ENCODE peak calls at places on chromosome 14, in four cellular contexts. C is cardiac muscle cell, F is body of pancreas, P is thyroid gland. W is an unnamed sample. For H3K4me1, the result is how much of the 10 kb centered on the place peaks cover.

GRCh38 chr14:85443001-85443400 is 86.9 kb upstream of the FLRT2 start:
- DNase-seq in C (peak), F (no peak), P (no peak), W (no peak)

GRCh38 chr14:103023881-103024473 is 33.4 kb downstream of the CDC42BPB start:
- DNase-seq in C (peak), F (no peak), P (no peak), W (no peak)

GRCh38 chr14:106269029-106269428 is 742.6 kb downstream of the TMEM121 start:
- DNase-seq in C (no peak), F (no peak), P (no peak), W (no peak)

GRCh38 chr14:102827716-102828115 is 50.5 kb downstream of the TRAF3 start:
- DNase-seq in C (no peak), F (peak), P (peak), W (no peak)

GRCh38 chr14:83976223-83976770 is 1553.6 kb upstream of the FLRT2 start:
- DNase-seq in C (no peak), F (no peak), P (no peak), W (no peak)

GRCh38 chr14:64110832-64111231 is 183.3 kb downstream of the ESR2 start:
- DNase-seq in C (no peak), F (no peak), P (no peak), W (no peak)

GRCh38 chr14:32594766-32595165 is 265.7 kb downstream of the AKAP6 start:
- DNase-seq in C (peak), F (no peak), P (no peak), W (no peak)

GRCh38 chr14:60862283-60862682 is 118.6 kb downstream of the TRMT5 start:
- DNase-seq in C (peak), F (peak), P (peak), W (no peak)

GRCh38 chr14:91154851-91155625 is 41.2 kb downstream of the DGLUCY start:
- DNase-seq in C (peak), F (peak), P (peak), W (no peak)

GRCh38 chr14:91831337-91831736 is 36.0 kb downstream of the TC2N start:
- DNase-seq in C (no peak), F (no peak), P (no peak), W (no peak)

GRCh38 chr14:64266206-64266605 is 28.0 kb downstream of the ESR2 start:
- DNase-seq in C (peak), F (no peak), P (no peak), W (no peak)

GRCh38 chr14:62546862-62547474 is 498.3 kb downstream of the KCNH5 start:
- DNase-seq in C (no peak), F (no peak), P (no peak), W (no peak)

GRCh38 chr14:65229431-65230286 is 127.3 kb upstream of the MAX start:
- DNase-seq in C (peak), F (peak), P (peak), W (peak)

GRCh38 chr14:96243785-96244184 is 12.2 kb upstream of the BDKRB1 start:
- DNase-seq in C (no peak), F (no peak), P (no peak), W (peak)

GRCh38 chr14:97377550-97377949 is 580.4 kb downstream of the VRK1 start:
- DNase-seq in C (no peak), F (no peak), P (no peak), W (no peak)

GRCh38 chr14:35122696-35123387 is 490 bp downstream of the PRORP start:
- DNase-seq in C (peak), F (peak), P (peak), W (no peak)

GRCh38 chr14:64729386-64730060 is 25.3 kb downstream of the PLEKHG3 start:
- DNase-seq in C (no peak), F (peak), P (no peak), W (peak)

GRCh38 chr14:30808576-30808975 is 65.8 kb upstream of the COCH start:
- DNase-seq in C (no peak), F (no peak), P (no peak), W (no peak)

GRCh38 chr14:92888896-92889295 is 34.1 kb upstream of the CHGA start:
- DNase-seq in C (no peak), F (no peak), P (no peak), W (no peak)

GRCh38 chr14:64828096-64828495 is 51.6 kb downstream of the SPTB start:
- DNase-seq in C (no peak), F (no peak), P (no peak), W (no peak)

GRCh38 chr14:90760055-90760444 is 56.2 kb downstream of the TTC7B start:
- DNase-seq in C (no peak), F (no peak), P (no peak), W (no peak)

GRCh38 chr14:68675233-68675577 is 117.7 kb downstream of the ZFP36L1 start:
- DNase-seq in C (no peak), F (no peak), P (no peak), W (no peak)

GRCh38 chr14:68674538-68675232 is 118.2 kb downstream of the ZFP36L1 start:
- DNase-seq in C (no peak), F (no peak), P (no peak), W (no peak)

GRCh38 chr14:68671899-68672298 is 121.0 kb downstream of the ZFP36L1 start:
- DNase-seq in C (no peak), F (no peak), P (no peak), W (no peak)

GRCh38 chr14:68672609-68673285 is 120.1 kb downstream of the ZFP36L1 start:
- DNase-seq in C (no peak), F (no peak), P (no peak), W (no peak)

GRCh38 chr14:68673464-68673863 is 119.4 kb downstream of the ZFP36L1 start:
- DNase-seq in C (no peak), F (no peak), P (no peak), W (no peak)
- H3K4me1 ChIP-seq in C (under half), F (half or more), P (under half), W (under half)

GRCh38 chr14:101358320-101358569 is 203.1 kb upstream of the DIO3 start:
- DNase-seq in C (no peak), F (no peak), P (no peak), W (no peak)
- H3K4me1 ChIP-seq in C (under half), F (under half), P (under half), W (under half)

GRCh38 chr14:33738029-33738428 is 212.8 kb downstream of the EGLN3 start:
- DNase-seq in C (no peak), F (no peak), P (no peak), W (no peak)

GRCh38 chr14:33745163-33745562 is 205.7 kb downstream of the EGLN3 start:
- DNase-seq in C (peak), F (no peak), P (no peak), W (no peak)

GRCh38 chr14:33738481-33738880 is 212.4 kb downstream of the EGLN3 start:
- DNase-seq in C (no peak), F (no peak), P (no peak), W (no peak)

GRCh38 chr14:33740531-33740930 is 210.3 kb downstream of the EGLN3 start:
- DNase-seq in C (no peak), F (no peak), P (no peak), W (no peak)

GRCh38 chr14:33742166-33742565 is 208.7 kb downstream of the EGLN3 start:
- DNase-seq in C (peak), F (no peak), P (no peak), W (no peak)
- H3K4me1 ChIP-seq in C (under half), F (under half), P (under half), W (under half)

DNA sequence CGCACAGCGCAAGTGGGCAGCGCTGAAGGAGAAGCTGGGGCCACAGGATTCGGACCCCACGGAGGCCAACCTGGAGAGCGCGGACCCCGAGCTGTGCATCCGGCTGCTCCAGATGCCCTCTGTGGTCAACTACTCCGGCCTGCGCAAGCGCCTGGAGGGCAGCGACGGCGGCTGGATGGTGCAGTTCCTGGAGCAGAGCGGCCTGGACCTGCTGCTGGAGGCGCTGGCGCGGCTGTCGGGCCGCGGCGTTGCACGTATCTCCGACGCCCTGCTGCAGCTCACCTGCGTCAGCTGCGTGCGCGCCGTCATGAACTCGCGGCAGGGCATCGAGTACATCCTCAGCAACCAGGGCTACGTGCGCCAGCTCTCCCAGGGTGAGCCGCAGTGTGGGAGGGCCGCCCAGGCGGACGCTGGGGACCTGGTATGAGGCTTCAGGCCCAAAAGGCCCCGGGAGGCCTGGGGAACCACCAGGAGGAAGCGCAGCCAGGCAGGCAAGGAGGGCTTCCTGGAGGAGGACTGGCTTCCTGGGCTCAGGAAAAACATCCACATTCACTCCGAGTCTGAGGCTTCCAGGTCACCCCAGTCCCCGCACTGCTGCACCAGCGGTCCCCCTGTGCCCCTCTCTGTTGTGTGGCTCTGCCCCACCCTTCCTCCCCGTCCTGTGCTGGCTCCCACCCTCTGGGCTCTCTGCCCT is 12.1 kb downstream of the INF2 start:
- DNase-seq in C (no peak), F (no peak), P (no peak), W (no peak)
- H3K4me1 ChIP-seq in C (under half), F (under half), P (under half), W (under half)

GRCh38 chr14:89618309-89618708 is 201.3 kb upstream of the FOXN3 start:
- DNase-seq in C (no peak), F (peak), P (no peak), W (no peak)
- H3K4me1 ChIP-seq in C (under half), F (under half), P (under half), W (under half)

GRCh38 chr14:77002335-77002734 is 26.2 kb downstream of the IRF2BPL start:
- DNase-seq in C (no peak), F (no peak), P (no peak), W (no peak)
- H3K4me1 ChIP-seq in C (under half), F (under half), P (under half), W (under half)

GRCh38 chr14:69713976-69714716 is 52.8 kb upstream of the SRSF5 start:
- DNase-seq in C (no peak), F (no peak), P (no peak), W (no peak)

GRCh38 chr14:69715725-69716482 is 51.0 kb upstream of the SRSF5 start:
- DNase-seq in C (peak), F (peak), P (peak), W (peak)

GRCh38 chr14:69719501-69719951 is 47.4 kb upstream of the SRSF5 start:
- DNase-seq in C (peak), F (peak), P (peak), W (peak)

GRCh38 chr14:69713127-69713800 is 53.7 kb upstream of the SRSF5 start:
- DNase-seq in C (no peak), F (peak), P (no peak), W (no peak)

DNA sequence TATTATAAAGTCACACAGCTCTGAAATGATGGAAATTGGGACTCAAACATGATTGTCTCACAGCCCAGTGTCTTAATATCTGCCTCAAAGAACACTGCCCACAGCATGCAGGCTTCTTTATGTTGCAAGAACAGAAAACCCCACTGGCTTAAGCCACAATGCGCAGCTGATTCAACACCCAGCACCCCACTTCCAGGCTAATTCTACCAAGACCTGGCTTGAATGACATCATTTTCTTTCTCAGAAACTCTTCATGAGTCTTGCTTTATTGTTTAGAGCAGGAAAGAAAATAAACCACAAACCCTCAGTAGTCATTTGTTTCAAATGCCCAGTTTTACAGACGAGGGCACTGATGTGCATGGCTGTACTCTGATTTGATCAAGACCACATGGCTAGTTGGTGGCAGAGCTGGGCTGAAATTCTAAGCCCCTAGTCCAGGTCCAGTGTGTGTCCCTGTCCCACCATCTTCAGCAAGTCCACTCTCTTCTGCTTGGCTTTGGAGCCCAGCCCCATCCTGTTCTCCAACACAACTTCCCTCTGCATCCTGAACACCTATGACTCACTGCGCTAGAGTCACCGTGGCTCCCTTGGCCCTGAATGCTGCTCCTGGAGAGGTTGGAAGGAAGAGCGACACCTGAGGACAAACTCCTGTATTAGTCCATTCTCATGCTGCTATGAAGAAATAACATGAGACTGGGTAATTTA is 50.3 kb upstream of the SRSF5 start:
- DNase-seq in C (peak), F (no peak), P (no peak), W (no peak)
- H3K4me1 ChIP-seq in C (under half), F (under half), P (half or more), W (half or more)

W was measured in upper lobe of right lung.